ENCODE peak calls at places on chromosomes 2 and 18, in seven cellular contexts. G is amygdala; Q is stimulated activated CD4-positive, alpha-beta T cell treated with anti-CD3 and anti-CD28 coated beads, Interleukin-12 subunit alpha, Interleukin-12 subunit beta, amount 100 ng/mL, for 48 hours; U is Karpas-422; H is fibroblast of the aortic adventitia; N is posterior cingulate gyrus; X is choroid plexus epithelial cell. W is an unnamed sample.

GRCh38 chr18:34787931-34788532 is 77.9 kb downstream of the DTNA start:
- DNase-seq in G (no peak), N (no peak), H (peak; percentile 82), Q (peak; percentile 6), X (peak; percentile 83), U (peak; percentile 84), W (no peak)

GRCh38 chr2:36277876-36278523 is 77.6 kb upstream of the CRIM1 start:
- DNase-seq in Q (no peak), G (no peak), H (no peak), X (no peak), N (no peak), U (no peak), W (no peak)

GRCh38 chr18:23311346-23312103 is 141.6 kb upstream of the RIOK3 start:
- DNase-seq in Q (no peak), N (no peak), X (peak; percentile 97), G (no peak), H (peak; percentile 98), U (no peak), W (no peak)

GRCh38 chr2:223034241-223034933 is 17.6 kb upstream of the KCNE4 start:
- DNase-seq in U (no peak), Q (no peak), X (no peak), G (no peak), H (no peak), N (no peak), W (no peak)

GRCh38 chr18:48228841-48229240 is 180.3 kb downstream of the ZBTB7C start:
- DNase-seq in N (no peak), H (no peak), X (no peak), Q (no peak), U (no peak), G (no peak), W (no peak)

GRCh38 chr2:122238006-122238559 is 482.6 kb downstream of the TSN start:
- DNase-seq in U (no peak), X (no peak), N (no peak), Q (no peak), H (no peak), G (no peak), W (no peak)

GRCh38 chr18:30376515-30376914 is 666.0 kb downstream of the DSC3 start:
- DNase-seq in Q (no peak), H (no peak), U (peak; percentile 49), X (no peak), N (no peak), G (no peak), W (no peak)

GRCh38 chr18:80067897-80068296 is 33.7 kb downstream of the RBFA start:
- DNase-seq in G (no peak), X (no peak), H (no peak), Q (no peak), U (no peak), N (no peak), W (no peak)

GRCh38 chr2:109615637-109616144 is 1.5 kb downstream of the SOWAHC start:
- DNase-seq in U (no peak), Q (no peak), H (no peak), X (no peak), N (no peak), G (no peak), W (no peak)

GRCh38 chr2:190653931-190654330 is 5.0 kb downstream of the NAB1 start:
- DNase-seq in U (no peak), N (no peak), G (no peak), X (no peak), Q (no peak), H (no peak), W (no peak)

GRCh38 chr2:69779258-69779989 is 37.5 kb downstream of the ANXA4 start:
- DNase-seq in Q (no peak), U (no peak), X (no peak), H (peak; percentile 69), N (no peak), G (no peak), W (no peak)

GRCh38 chr2:86632672-86633071 is 9.0 kb upstream of the RNF103 start:
- DNase-seq in U (no peak), N (no peak), Q (no peak), X (no peak), H (no peak), G (no peak), W (no peak)

GRCh38 chr2:15999592-16000469 is 59.5 kb downstream of the MYCN start:
- DNase-seq in Q (no peak), G (no peak), U (no peak), N (no peak), H (no peak), X (no peak), W (no peak)

GRCh38 chr2:237486819-237487448 is at the start of gene MLPH:
- DNase-seq in H (no peak), Q (no peak), G (no peak), U (no peak), N (no peak), X (peak; percentile 64), W (no peak)

GRCh38 chr2:239380831-239381708 is 19.8 kb downstream of the HDAC4 start:
- DNase-seq in X (no peak), N (peak; percentile 40), Q (peak; percentile 47), H (no peak), G (no peak), U (peak; percentile 79), W (no peak)

GRCh38 chr2:192243488-192243887 is 48.8 kb upstream of the TMEFF2 start:
- DNase-seq in U (no peak), X (peak; percentile 62), N (no peak), G (no peak), H (peak; percentile 24), Q (no peak), W (no peak)

GRCh38 chr2:103959174-103960125 is 894.5 kb upstream of the POU3F3 start:
- DNase-seq in G (no peak), Q (no peak), X (peak; percentile 40), U (peak; percentile 76), N (peak; percentile 62), H (no peak), W (peak; percentile 78)

W was measured in anterior cingulate cortex.